ENCODE peak calls at places on chromosome 15, in six cellular contexts. One of them, this sample, is unnamed.
A peak's percentile ranks its signal among the peaks of the same experiment; 100 is the strongest.

GRCh38 chr15:64828985-64829384 is 3.5 kb upstream of the PIF1 start:
- DNase-seq in uterus: no peak
- DNase-seq in fibroblast of mammary gland: peak; percentile 27
- DNase-seq in adipocyte: no peak
- DNase-seq in A549: no peak
- DNase-seq in fibroblast of villous mesenchyme: no peak
- DNase-seq in this sample: no peak

GRCh38 chr15:34793071-34793470 is 2.3 kb downstream of the ACTC1 start:
- DNase-seq in adipocyte: no peak
- DNase-seq in A549: no peak
- DNase-seq in fibroblast of mammary gland: no peak
- DNase-seq in fibroblast of villous mesenchyme: no peak
- DNase-seq in uterus: no peak
- DNase-seq in this sample: no peak

GRCh38 chr15:97126556-97127233 is 796.2 kb downstream of the NR2F2 start:
- DNase-seq in fibroblast of villous mesenchyme: peak; percentile 30
- DNase-seq in adipocyte: no peak
- DNase-seq in fibroblast of mammary gland: no peak
- DNase-seq in uterus: no peak
- DNase-seq in A549: no peak
- DNase-seq in this sample: no peak

GRCh38 chr15:49620174-49620573 is 444 bp downstream of the FAM227B start:
- DNase-seq in adipocyte: peak; percentile 69
- DNase-seq in fibroblast of villous mesenchyme: peak; percentile 68
- DNase-seq in uterus: no peak
- DNase-seq in fibroblast of mammary gland: peak; percentile 65
- DNase-seq in A549: peak; percentile 3
- DNase-seq in this sample: peak; percentile 11

GRCh38 chr15:95018888-95019545 is 787.7 kb downstream of the MCTP2 start:
- DNase-seq in fibroblast of mammary gland: peak; percentile 75
- DNase-seq in adipocyte: peak; percentile 28
- DNase-seq in uterus: no peak
- DNase-seq in fibroblast of villous mesenchyme: peak; percentile 62
- DNase-seq in A549: no peak
- DNase-seq in this sample: no peak

GRCh38 chr15:27744651-27745050 is 354.5 kb downstream of the OCA2 start:
- DNase-seq in A549: no peak
- DNase-seq in fibroblast of villous mesenchyme: no peak
- DNase-seq in fibroblast of mammary gland: no peak
- DNase-seq in adipocyte: no peak
- DNase-seq in uterus: no peak
- DNase-seq in this sample: no peak

GRCh38 chr15:100596792-100597191 is 5.2 kb downstream of the LINS1 start:
- DNase-seq in adipocyte: no peak
- DNase-seq in uterus: peak; percentile 28
- DNase-seq in A549: no peak
- DNase-seq in fibroblast of villous mesenchyme: peak; percentile 37
- DNase-seq in fibroblast of mammary gland: peak; percentile 83
- DNase-seq in this sample: no peak

GRCh38 chr15:51380999-51381806 is 39.7 kb downstream of the GLDN start:
- DNase-seq in adipocyte: peak; percentile 90
- DNase-seq in fibroblast of villous mesenchyme: peak; percentile 81
- DNase-seq in uterus: peak; percentile 47
- DNase-seq in A549: peak; percentile 72
- DNase-seq in fibroblast of mammary gland: peak; percentile 84
- DNase-seq in this sample: peak; percentile 57

GRCh38 chr15:96593735-96594134 is 263.2 kb downstream of the NR2F2 start:
- DNase-seq in fibroblast of mammary gland: no peak
- DNase-seq in A549: no peak
- DNase-seq in fibroblast of villous mesenchyme: no peak
- DNase-seq in adipocyte: no peak
- DNase-seq in uterus: no peak
- DNase-seq in this sample: no peak

GRCh38 chr15:57611938-57612337 is 20.2 kb downstream of the MYZAP start:
- DNase-seq in fibroblast of villous mesenchyme: peak; percentile 32
- DNase-seq in A549: peak; percentile 35
- DNase-seq in adipocyte: peak; percentile 34
- DNase-seq in fibroblast of mammary gland: peak; percentile 30
- DNase-seq in uterus: peak; percentile 39
- DNase-seq in this sample: peak; percentile 74

GRCh38 chr15:70048578-70048977 is 49.1 kb downstream of the TLE3 start:
- DNase-seq in fibroblast of mammary gland: no peak
- DNase-seq in A549: no peak
- DNase-seq in fibroblast of villous mesenchyme: no peak
- DNase-seq in adipocyte: no peak
- DNase-seq in uterus: no peak
- DNase-seq in this sample: no peak

GRCh38 chr15:55799287-55800212 is 56.6 kb upstream of the PRTG start:
- DNase-seq in fibroblast of mammary gland: peak; percentile 66
- DNase-seq in A549: peak; percentile 59
- DNase-seq in adipocyte: peak; percentile 76
- DNase-seq in uterus: no peak
- DNase-seq in fibroblast of villous mesenchyme: peak; percentile 68
- DNase-seq in this sample: no peak

GRCh38 chr15:83300826-83301225 is 16.4 kb upstream of the BNC1 start:
- DNase-seq in uterus: no peak
- DNase-seq in adipocyte: no peak
- DNase-seq in fibroblast of villous mesenchyme: no peak
- DNase-seq in fibroblast of mammary gland: peak; percentile 69
- DNase-seq in A549: no peak
- DNase-seq in this sample: no peak

GRCh38 chr15:101049856-101050646 is 130.9 kb downstream of the LRRK1 start:
- DNase-seq in adipocyte: no peak
- DNase-seq in A549: no peak
- DNase-seq in fibroblast of mammary gland: no peak
- DNase-seq in fibroblast of villous mesenchyme: peak; percentile 47
- DNase-seq in uterus: no peak
- DNase-seq in this sample: no peak

GRCh38 chr15:25072857-25073476 is 118.2 kb downstream of the SNRPN start:
- DNase-seq in uterus: no peak
- DNase-seq in fibroblast of mammary gland: no peak
- DNase-seq in adipocyte: no peak
- DNase-seq in A549: no peak
- DNase-seq in fibroblast of villous mesenchyme: no peak
- DNase-seq in this sample: no peak

GRCh38 chr15:25846377-25846776 is 16.8 kb downstream of the ATP10A start:
- DNase-seq in uterus: no peak
- DNase-seq in fibroblast of mammary gland: no peak
- DNase-seq in adipocyte: no peak
- DNase-seq in fibroblast of villous mesenchyme: no peak
- DNase-seq in A549: no peak
- DNase-seq in this sample: no peak

GRCh38 chr15:87354661-87355410 is 901.7 kb downstream of the NTRK3 start:
- DNase-seq in uterus: no peak
- DNase-seq in adipocyte: peak; percentile 26
- DNase-seq in fibroblast of mammary gland: peak; percentile 55
- DNase-seq in A549: no peak
- DNase-seq in fibroblast of villous mesenchyme: peak; percentile 41
- DNase-seq in this sample: no peak

GRCh38 chr15:63998489-63998888 is 47.8 kb downstream of the DAPK2 start:
- DNase-seq in fibroblast of mammary gland: no peak
- DNase-seq in A549: no peak
- DNase-seq in fibroblast of villous mesenchyme: no peak
- DNase-seq in adipocyte: no peak
- DNase-seq in uterus: no peak
- DNase-seq in this sample: no peak

GRCh38 chr15:31459011-31459748 is 132.5 kb downstream of the KLF13 start:
- DNase-seq in fibroblast of mammary gland: peak; percentile 51
- DNase-seq in fibroblast of villous mesenchyme: peak; percentile 74
- DNase-seq in A549: no peak
- DNase-seq in uterus: no peak
- DNase-seq in adipocyte: no peak
- DNase-seq in this sample: no peak

GRCh38 chr15:69380100-69380725 is 33.9 kb upstream of the KIF23 start:
- DNase-seq in A549: no peak
- DNase-seq in uterus: no peak
- DNase-seq in fibroblast of mammary gland: no peak
- DNase-seq in fibroblast of villous mesenchyme: no peak
- DNase-seq in adipocyte: no peak
- DNase-seq in this sample: no peak

GRCh38 chr15:78527325-78527724 is 12.9 kb upstream of the PSMA4 start:
- DNase-seq in adipocyte: no peak
- DNase-seq in fibroblast of mammary gland: no peak
- DNase-seq in uterus: no peak
- DNase-seq in A549: no peak
- DNase-seq in fibroblast of villous mesenchyme: no peak
- DNase-seq in this sample: no peak
- H3K4me3 ChIP-seq in adipocyte: no peak overlapping the region
- H3K4me3 ChIP-seq in fibroblast of mammary gland: no peak overlapping the region
- H3K4me3 ChIP-seq in uterus: no peak overlapping the region
- H3K4me3 ChIP-seq in A549: no peak overlapping the region
- H3K4me3 ChIP-seq in fibroblast of villous mesenchyme: no peak overlapping the region
- H3K4me3 ChIP-seq in this sample: no peak overlapping the region

GRCh38 chr15:74845581-74845980 is 2.6 kb upstream of the ULK3 start:
- DNase-seq in A549: no peak
- DNase-seq in adipocyte: no peak
- DNase-seq in fibroblast of villous mesenchyme: no peak
- DNase-seq in uterus: no peak
- DNase-seq in fibroblast of mammary gland: no peak
- DNase-seq in this sample: no peak
- H3K4me3 ChIP-seq in A549: no peak overlapping the region
- H3K4me3 ChIP-seq in adipocyte: no peak overlapping the region
- H3K4me3 ChIP-seq in fibroblast of villous mesenchyme: no peak overlapping the region
- H3K4me3 ChIP-seq in uterus: no peak overlapping the region
- H3K4me3 ChIP-seq in fibroblast of mammary gland: no peak overlapping the region
- H3K4me3 ChIP-seq in this sample: no peak overlapping the region

DNA sequence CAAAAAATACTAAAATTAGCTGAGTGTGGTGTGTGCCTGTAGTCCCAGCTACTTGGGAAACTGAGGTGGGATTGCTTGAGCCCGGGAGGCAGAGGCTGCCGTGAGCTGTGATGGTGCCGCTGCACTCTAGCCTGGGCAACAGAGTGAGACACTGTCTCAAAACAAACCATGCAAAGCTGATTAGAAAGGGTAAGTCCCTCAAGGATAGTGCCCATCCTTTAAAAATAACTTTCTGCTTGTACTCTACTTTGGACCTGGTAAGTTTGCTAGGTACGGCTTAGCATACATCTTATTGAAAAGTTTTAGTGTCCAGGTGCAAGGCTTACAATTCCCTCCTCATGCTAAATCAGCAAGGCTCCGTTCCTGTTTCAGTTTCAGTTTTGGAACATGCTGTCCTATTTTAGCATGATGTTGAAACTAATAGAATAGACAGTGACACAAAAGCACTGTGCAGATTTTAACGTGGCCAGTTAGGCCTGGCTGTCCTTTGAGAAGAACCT is 21.4 kb downstream of the FEM1B start:
- DNase-seq in adipocyte: peak; percentile 44
- DNase-seq in uterus: no peak
- DNase-seq in A549: no peak
- DNase-seq in fibroblast of mammary gland: peak; percentile 52
- DNase-seq in fibroblast of villous mesenchyme: peak; percentile 77
- DNase-seq in this sample: no peak
- H3K4me3 ChIP-seq in adipocyte: peak overlapping the region; percentile 72
- H3K4me3 ChIP-seq in uterus: peak overlapping the region; percentile 13
- H3K4me3 ChIP-seq in A549: no peak overlapping the region
- H3K4me3 ChIP-seq in fibroblast of mammary gland: no peak overlapping the region
- H3K4me3 ChIP-seq in fibroblast of villous mesenchyme: peak overlapping the region; percentile 16
- H3K4me3 ChIP-seq in this sample: no peak overlapping the region

DNA sequence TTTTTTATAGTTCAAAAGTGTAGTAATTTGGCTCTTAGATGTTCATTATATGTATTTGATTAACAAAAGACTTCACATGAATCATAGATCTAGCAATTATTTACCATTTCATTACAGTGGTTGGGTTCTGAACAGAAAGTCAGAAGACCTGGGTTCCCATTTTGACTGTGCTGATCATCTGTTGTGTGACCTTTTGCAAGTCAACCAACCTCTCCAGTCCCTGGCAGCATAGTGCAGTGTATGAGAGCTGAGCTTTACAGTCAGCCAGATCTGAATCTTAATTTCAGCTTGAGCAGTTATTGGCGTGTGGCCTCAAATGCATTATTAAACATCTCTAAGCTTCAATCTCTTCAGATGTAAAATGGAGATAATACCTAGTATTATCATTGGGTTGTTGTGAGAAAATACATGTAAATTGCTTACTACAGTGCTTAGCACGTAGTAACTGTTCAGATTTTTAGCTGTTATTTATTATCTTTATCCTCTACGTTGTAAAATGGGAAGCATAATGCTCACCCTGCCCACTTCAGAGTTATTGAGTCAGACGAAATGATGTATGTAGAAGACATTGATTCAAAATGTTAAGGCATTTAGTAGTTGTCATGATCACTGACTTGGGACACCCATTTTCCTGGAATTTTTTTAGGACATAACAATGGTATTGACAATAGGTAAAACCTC is 104.0 kb downstream of the KLHL25 start:
- DNase-seq in fibroblast of villous mesenchyme: no peak
- DNase-seq in fibroblast of mammary gland: no peak
- DNase-seq in A549: no peak
- DNase-seq in uterus: no peak
- DNase-seq in adipocyte: no peak
- DNase-seq in this sample: no peak
- H3K4me3 ChIP-seq in fibroblast of villous mesenchyme: no peak overlapping the region
- H3K4me3 ChIP-seq in fibroblast of mammary gland: no peak overlapping the region
- H3K4me3 ChIP-seq in A549: no peak overlapping the region
- H3K4me3 ChIP-seq in uterus: peak overlapping the region; percentile 32
- H3K4me3 ChIP-seq in adipocyte: peak overlapping the region; percentile 88
- H3K4me3 ChIP-seq in this sample: no peak overlapping the region

GRCh38 chr15:92813440-92813839 is 86.7 kb upstream of the CHD2 start:
- DNase-seq in uterus: no peak
- DNase-seq in fibroblast of mammary gland: no peak
- DNase-seq in fibroblast of villous mesenchyme: no peak
- DNase-seq in A549: no peak
- DNase-seq in adipocyte: no peak
- DNase-seq in this sample: no peak

GRCh38 chr15:92811514-92811913 is 88.6 kb upstream of the CHD2 start:
- DNase-seq in uterus: no peak
- DNase-seq in adipocyte: peak; percentile 4
- DNase-seq in fibroblast of villous mesenchyme: no peak
- DNase-seq in fibroblast of mammary gland: no peak
- DNase-seq in A549: no peak
- DNase-seq in this sample: peak; percentile 85

GRCh38 chr15:92809880-92810361 is 90.2 kb upstream of the CHD2 start:
- DNase-seq in fibroblast of villous mesenchyme: peak; percentile 70
- DNase-seq in fibroblast of mammary gland: peak; percentile 49
- DNase-seq in A549: no peak
- DNase-seq in uterus: no peak
- DNase-seq in adipocyte: peak; percentile 77
- DNase-seq in this sample: no peak

GRCh38 chr15:92810418-92811138 is 89.5 kb upstream of the CHD2 start:
- DNase-seq in adipocyte: peak; percentile 81
- DNase-seq in uterus: peak; percentile 60
- DNase-seq in fibroblast of villous mesenchyme: peak; percentile 74
- DNase-seq in fibroblast of mammary gland: peak; percentile 76
- DNase-seq in A549: no peak
- DNase-seq in this sample: peak; percentile 76

DNA sequence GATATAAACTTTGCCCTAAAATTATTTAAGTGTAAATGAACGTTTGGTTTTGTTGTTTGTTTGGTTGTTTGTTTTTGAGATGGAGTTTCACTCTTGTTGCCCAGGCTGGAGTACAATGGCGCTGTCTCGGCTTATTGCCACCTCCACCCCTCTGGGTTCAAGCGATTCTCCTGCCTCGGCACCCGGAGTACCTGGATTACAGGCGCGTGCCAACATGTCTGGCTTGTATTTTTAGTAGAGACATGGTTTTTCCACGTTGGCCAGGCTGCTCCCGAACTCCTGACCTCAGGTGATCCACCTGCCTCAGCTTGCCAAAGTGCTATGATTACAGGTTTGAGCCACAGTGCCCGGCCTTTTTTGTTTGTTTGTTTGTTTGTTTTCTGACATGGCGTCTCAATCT is 87.9 kb upstream of the CHD2 start:
- DNase-seq in A549: no peak
- DNase-seq in fibroblast of villous mesenchyme: no peak
- DNase-seq in uterus: no peak
- DNase-seq in adipocyte: no peak
- DNase-seq in fibroblast of mammary gland: no peak
- DNase-seq in this sample: no peak
- H3K4me3 ChIP-seq in A549: peak overlapping the region; percentile 41
- H3K4me3 ChIP-seq in fibroblast of villous mesenchyme: no peak overlapping the region
- H3K4me3 ChIP-seq in uterus: no peak overlapping the region
- H3K4me3 ChIP-seq in adipocyte: no peak overlapping the region
- H3K4me3 ChIP-seq in fibroblast of mammary gland: no peak overlapping the region
- H3K4me3 ChIP-seq in this sample: peak overlapping the region; percentile 49

This sample was measured in LNCaP clone FGC.